ENCODE peak calls at places on chromosomes 13 and 19, in five cellular contexts. C is AG04450, U is neural crest cell, N is mammary epithelial cell, S is psoas muscle. L is an unnamed sample.

GRCh38 chr13:99984463-99985242 is 3.1 kb downstream of the ZIC2 start:
- DNase-seq in C (no peak), U (no peak), N (no peak), S (no peak), L (peak)

GRCh38 chr19:7533281-7533819 is 2.2 kb upstream of the PNPLA6 start:
- DNase-seq in C (no peak), U (no peak), N (no peak), S (peak), L (peak)

GRCh38 chr13:47628666-47629065 is 372.4 kb downstream of the SUCLA2 start:
- DNase-seq in C (no peak), U (no peak), N (peak), S (no peak), L (no peak)

GRCh38 chr13:32007494-32007893 is 24.1 kb upstream of the FRY start:
- DNase-seq in C (no peak), U (no peak), N (no peak), S (no peak), L (no peak)

GRCh38 chr19:8004723-8005513 is 523 bp downstream of the ELAVL1 start:
- DNase-seq in C (no peak), U (peak), N (no peak), S (no peak), L (peak)

GRCh38 chr13:21837841-21838551 is 167.1 kb downstream of the FGF9 start:
- DNase-seq in C (no peak), U (no peak), N (no peak), S (no peak), L (no peak)

GRCh38 chr13:43573361-43573740 is 213.4 kb downstream of the ENOX1 start:
- DNase-seq in C (no peak), U (no peak), N (peak), S (no peak), L (no peak)

GRCh38 chr19:30102666-30103065 is 160.6 kb downstream of the URI1 start:
- DNase-seq in C (no peak), U (no peak), N (no peak), S (no peak), L (no peak)

GRCh38 chr19:18745012-18745735 is 45.9 kb downstream of the COMP start:
- DNase-seq in C (no peak), U (no peak), N (no peak), S (no peak), L (peak)

DNA sequence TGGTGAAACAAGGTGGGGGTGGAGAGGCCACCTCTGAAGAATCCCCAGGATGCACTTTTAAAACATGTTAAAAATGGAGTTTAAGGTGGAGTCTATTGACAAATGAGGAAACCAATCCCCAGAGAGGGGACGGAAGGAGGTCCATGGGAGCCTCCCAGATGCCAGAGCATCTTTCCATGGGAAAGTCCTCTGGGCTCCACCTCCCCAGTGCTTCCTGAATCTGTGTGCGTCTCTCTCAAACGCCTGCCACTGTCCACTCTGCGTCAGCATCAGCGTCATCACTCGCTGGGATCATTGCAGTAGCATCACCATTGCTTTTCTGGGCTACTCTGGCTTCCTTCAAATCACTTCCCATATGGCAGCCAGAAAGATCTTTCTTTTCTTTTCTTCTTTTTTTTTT is 6.2 kb downstream of the GPR4 start:
- DNase-seq in C (no peak), U (no peak), N (no peak), S (no peak), L (no peak)
- TF ChIP-seq CTCF in C (no peak), U (no peak), N (no peak), S (no peak), L (no peak)

GRCh38 chr19:45913874-45914830 is at the start of gene NANOS2:
- DNase-seq in C (no peak), U (peak), N (no peak), S (peak), L (peak)

GRCh38 chr19:45906221-45906620 is 3.8 kb upstream of the MYPOP start:
- DNase-seq in C (no peak), U (no peak), N (peak), S (no peak), L (no peak)

GRCh38 chr19:45911291-45911690 is 3.3 kb downstream of the NANOS2 start:
- DNase-seq in C (no peak), U (no peak), N (no peak), S (no peak), L (no peak)

GRCh38 chr19:45905016-45905415 is 2.6 kb upstream of the MYPOP start:
- DNase-seq in C (no peak), U (no peak), N (no peak), S (no peak), L (no peak)

GRCh38 chr19:45908956-45909355 is 5.6 kb downstream of the NANOS2 start:
- DNase-seq in C (no peak), U (no peak), N (peak), S (no peak), L (no peak)
- TF ChIP-seq CTCF in C (no peak), U (no peak), N (no peak), S (no peak), L (no peak)

GRCh38 chr13:28306325-28306724 is 168.0 kb downstream of the PAN3 start:
- DNase-seq in C (no peak), U (no peak), N (no peak), S (no peak), L (no peak)
- TF ChIP-seq CTCF in C (no peak), U (no peak), N (no peak), S (no peak), L (no peak)

DNA sequence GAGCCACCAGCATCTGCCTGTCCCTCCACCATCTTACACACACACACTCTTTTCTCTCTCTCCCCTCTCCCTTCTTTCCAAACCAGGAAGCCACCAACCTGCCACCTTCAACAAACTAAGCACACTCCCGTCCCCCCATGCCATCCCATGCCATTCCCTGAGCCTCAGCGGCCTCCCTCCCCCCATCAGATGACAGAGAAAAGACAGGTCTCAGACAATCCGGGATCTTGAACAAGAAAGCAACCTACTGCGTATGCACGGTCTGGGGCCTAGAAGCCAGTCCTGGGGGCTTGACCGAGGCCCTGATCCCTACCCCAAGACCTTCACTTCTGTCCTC is 19.4 kb downstream of the AKT2 start:
- DNase-seq in C (no peak), U (no peak), N (no peak), S (no peak), L (no peak)
- TF ChIP-seq CTCF in C (no peak), U (no peak), N (no peak), S (no peak), L (no peak)

GRCh38 chr19:55536951-55537740 is at the start of gene SBK2:
- DNase-seq in C (no peak), U (peak), N (no peak), S (no peak), L (peak)
- TF ChIP-seq CTCF in C (no peak), U (peak), N (no peak), S (peak), L (no peak)

GRCh38 chr13:46603165-46603603 is 50.2 kb downstream of the LRCH1 start:
- DNase-seq in C (no peak), U (no peak), N (no peak), S (no peak), L (no peak)
- TF ChIP-seq CTCF in C (peak), U (peak), N (peak), S (no peak), L (peak)

GRCh38 chr19:36113895-36114762 is 546 bp downstream of the POLR2I start:
- DNase-seq in C (no peak), U (no peak), N (peak), S (peak), L (peak)
- TF ChIP-seq CTCF in C (peak), U (peak), N (peak), S (no peak), L (no peak)